ENCODE peak calls at places on chromosomes 4 and X, in ten cellular contexts. B is CD8-positive, alpha-beta memory T cell; S is aorta; F is CD8-positive, alpha-beta T cell; D is adrenal gland; T is tibial artery; M is sigmoid colon; X is GM23248; Y is neural progenitor cell; E is suprapubic skin. J is an unnamed sample. For H3K9me3 and H3K4me1, the result is how much of the 10 kb centered on the place peaks cover.

GRCh38 chrX:17031827-17032226 is 85.4 kb downstream of the REPS2 start:
- DNase-seq in B (no peak), S (no peak), F (no peak), D (no peak), T (no peak), M (no peak), X (no peak), Y (no peak), E (no peak), J (no peak)

GRCh38 chr4:56907489-56908205 is at the start of gene REST:
- DNase-seq in B (peak), S (peak), F (peak), D (peak), T (peak), M (peak), X (peak), Y (peak), E (peak), J (peak)

GRCh38 chrX:150348365-150348764 is 14.8 kb upstream of the MAMLD1 start:
- DNase-seq in B (no peak), S (no peak), F (no peak), D (no peak), T (no peak), M (no peak), X (peak), Y (peak), E (no peak), J (no peak)

GRCh38 chrX:118612290-118612689 is 115.1 kb upstream of the IL13RA1 start:
- DNase-seq in B (no peak), S (no peak), F (no peak), D (no peak), T (no peak), M (no peak), X (no peak), Y (no peak), E (no peak), J (no peak)

GRCh38 chr4:125904802-125905201 is 590.0 kb downstream of the FAT4 start:
- DNase-seq in B (no peak), S (no peak), F (no peak), D (no peak), T (no peak), M (no peak), X (no peak), Y (no peak), E (no peak), J (no peak)

GRCh38 chr4:150164956-150165355 is 86.7 kb downstream of the DCLK2 start:
- DNase-seq in B (no peak), S (no peak), F (no peak), D (no peak), T (no peak), M (no peak), X (no peak), Y (no peak), E (no peak), J (no peak)

GRCh38 chr4:139599594-139600374 is 43.8 kb upstream of the SETD7 start:
- DNase-seq in B (no peak), S (no peak), F (no peak), D (no peak), T (no peak), M (no peak), X (peak), Y (no peak), E (no peak), J (no peak)

GRCh38 chr4:104975617-104976016 is 171.1 kb upstream of the TET2 start:
- DNase-seq in B (no peak), S (no peak), F (no peak), D (no peak), T (no peak), M (no peak), X (no peak), Y (no peak), E (no peak), J (no peak)

GRCh38 chr4:84232311-84233095 is 266.6 kb downstream of the NKX6-1 start:
- DNase-seq in B (no peak), S (no peak), F (no peak), D (no peak), T (no peak), M (no peak), X (no peak), Y (no peak), E (no peak), J (no peak)

GRCh38 chrX:144840616-144841015 is 406.7 kb upstream of the SPANXN1 start:
- DNase-seq in B (no peak), S (no peak), F (no peak), D (no peak), T (no peak), M (no peak), X (no peak), Y (no peak), E (no peak), J (no peak)

GRCh38 chr4:122259849-122260248 is 107.7 kb downstream of the BLTP1 start:
- DNase-seq in B (no peak), S (no peak), F (no peak), D (no peak), T (no peak), M (no peak), X (no peak), Y (no peak), E (no peak), J (no peak)

GRCh38 chrX:50863471-50863870 is 47.1 kb upstream of the BMP15 start:
- DNase-seq in B (no peak), S (no peak), F (no peak), D (no peak), T (no peak), M (no peak), X (no peak), Y (no peak), E (no peak), J (no peak)

GRCh38 chrX:23394421-23394820 is 59.8 kb downstream of the PTCHD1 start:
- DNase-seq in B (no peak), S (no peak), F (no peak), D (no peak), T (no peak), M (no peak), X (no peak), Y (no peak), E (no peak), J (no peak)

GRCh38 chr4:44425614-44426208 is 22.9 kb downstream of the KCTD8 start:
- DNase-seq in B (no peak), S (no peak), F (no peak), D (peak), T (no peak), M (no peak), X (peak), Y (peak), E (no peak), J (no peak)

GRCh38 chr4:110198472-110199419 is at the start of gene ELOVL6:
- DNase-seq in B (no peak), S (peak), F (no peak), D (peak), T (peak), M (peak), X (peak), Y (peak), E (peak), J (peak)

GRCh38 chrX:124293810-124294209 is 38.6 kb upstream of the TEX13D start:
- DNase-seq in B (no peak), S (no peak), F (no peak), D (no peak), T (no peak), M (no peak), X (no peak), Y (no peak), E (no peak), J (no peak)

GRCh38 chrX:120023259-120023658 is 54.2 kb downstream of the RHOXF2B start:
- DNase-seq in B (no peak), S (no peak), F (no peak), D (no peak), T (no peak), M (no peak), X (no peak), Y (no peak), E (no peak), J (no peak)

GRCh38 chr4:119735136-119735770 is 106.6 kb upstream of the PDE5A start:
- DNase-seq in B (no peak), S (no peak), F (no peak), D (no peak), T (no peak), M (no peak), X (peak), Y (no peak), E (no peak), J (no peak)

GRCh38 chrX:119685225-119686066 is 7.5 kb downstream of the SEPTIN6 start:
- DNase-seq in B (peak), S (peak), F (no peak), D (peak), T (peak), M (peak), X (peak), Y (no peak), E (no peak), J (peak)

GRCh38 chrX:53717205-53717604 is 30.7 kb upstream of the HUWE1 start:
- DNase-seq in B (no peak), S (no peak), F (no peak), D (no peak), T (no peak), M (no peak), X (no peak), Y (no peak), E (no peak), J (no peak)

GRCh38 chr4:106273831-106274230 is 42.2 kb downstream of the TBCK start:
- DNase-seq in B (no peak), S (no peak), F (no peak), D (no peak), T (no peak), M (no peak), X (peak), Y (no peak), E (no peak), J (no peak)

GRCh38 chr4:10279261-10279660 is 162.7 kb upstream of the WDR1 start:
- DNase-seq in B (no peak), S (no peak), F (no peak), D (no peak), T (no peak), M (no peak), X (no peak), Y (no peak), E (no peak), J (no peak)

GRCh38 chr4:10656988-10657387 is 27.6 kb downstream of the CLNK start:
- DNase-seq in B (no peak), S (no peak), F (no peak), D (no peak), T (no peak), M (no peak), X (no peak), Y (no peak), E (no peak), J (no peak)

GRCh38 chr4:17814140-17814539 is 3.4 kb downstream of the NCAPG start:
- DNase-seq in B (no peak), S (no peak), F (no peak), D (peak), T (no peak), M (no peak), X (peak), Y (no peak), E (no peak), J (no peak)

GRCh38 chr4:152938237-152938969 is 2.3 kb downstream of the FHDC1 start:
- DNase-seq in B (no peak), S (no peak), F (no peak), D (no peak), T (no peak), M (no peak), X (peak), Y (no peak), E (no peak), J (peak)

GRCh38 chr4:19508442-19508841 is 743.3 kb upstream of the SLIT2 start:
- DNase-seq in B (no peak), S (no peak), F (no peak), D (no peak), T (no peak), M (no peak), X (no peak), Y (no peak), E (no peak), J (no peak)

GRCh38 chr4:40055379-40055872 is 1.2 kb upstream of the N4BP2 start:
- DNase-seq in B (no peak), S (no peak), F (no peak), D (no peak), T (no peak), M (no peak), X (no peak), Y (no peak), E (no peak), J (no peak)

GRCh38 chrX:134732152-134732551 is 73.9 kb upstream of the PLAC1 start:
- DNase-seq in B (no peak), S (no peak), F (no peak), D (peak), T (no peak), M (no peak), X (no peak), Y (no peak), E (no peak), J (no peak)

GRCh38 chrX:23465985-23466384 is 131.3 kb downstream of the PTCHD1 start:
- DNase-seq in B (no peak), S (no peak), F (no peak), D (no peak), T (no peak), M (no peak), X (no peak), Y (no peak), E (no peak), J (no peak)

GRCh38 chr4:91422011-91422410 is 881.8 kb upstream of the GRID2 start:
- DNase-seq in B (no peak), S (no peak), F (no peak), D (no peak), T (no peak), M (no peak), X (no peak), Y (no peak), E (no peak), J (no peak)

GRCh38 chr4:6283282-6283681 is 13.6 kb downstream of the WFS1 start:
- DNase-seq in B (no peak), S (no peak), F (no peak), D (no peak), T (no peak), M (no peak), X (no peak), Y (no peak), E (no peak), J (no peak)

GRCh38 chr4:17286737-17287460 is 225.0 kb downstream of the QDPR start:
- DNase-seq in B (no peak), S (no peak), F (no peak), D (no peak), T (no peak), M (no peak), X (no peak), Y (no peak), E (no peak), J (no peak)

GRCh38 chr4:86579941-86580340 is 14.2 kb upstream of the PTPN13 start:
- DNase-seq in B (no peak), S (no peak), F (no peak), D (no peak), T (no peak), M (no peak), X (no peak), Y (no peak), E (no peak), J (no peak)
- H3K9me3 ChIP-seq in B (under half), S (under half), F (under half), D (under half), T (under half), M (under half), X (under half), Y (under half), E (under half), J (under half)

DNA sequence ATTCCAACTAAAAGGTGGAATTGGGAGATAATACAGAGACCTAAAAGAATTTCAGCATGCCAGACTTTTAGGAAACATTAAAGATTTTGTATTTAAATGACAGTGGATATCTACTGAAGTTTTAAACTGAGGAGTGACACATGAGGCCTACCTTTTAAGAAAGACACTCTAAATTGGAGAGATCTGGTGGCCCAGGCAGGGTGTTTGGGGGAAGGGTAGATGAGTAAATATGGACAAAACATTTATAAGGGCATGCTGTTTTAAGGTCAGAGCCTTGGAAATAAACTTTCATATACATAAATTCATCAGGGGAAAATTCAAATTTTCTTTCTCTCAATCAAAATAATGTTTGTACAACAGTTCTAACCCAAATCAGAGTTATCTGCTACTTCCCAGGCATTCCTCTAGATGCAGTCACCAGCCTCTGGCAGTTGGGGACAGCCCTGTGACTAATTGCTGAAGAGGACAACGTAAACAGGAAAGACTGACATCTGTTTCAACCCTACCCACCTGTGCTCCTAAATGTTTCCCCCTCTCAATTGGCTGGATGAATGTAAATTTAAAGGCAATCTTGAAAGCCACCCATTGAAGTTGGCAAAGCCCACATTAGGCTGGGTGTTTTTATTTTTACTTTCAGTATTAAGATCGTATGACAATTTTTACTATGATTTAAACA is 1646.9 kb upstream of the ADGRL3 start:
- DNase-seq in B (no peak), S (no peak), F (no peak), D (peak), T (no peak), M (no peak), X (peak), Y (no peak), E (no peak), J (no peak)
- H3K27ac ChIP-seq in B (no peak), S (no peak), F (no peak), D (no peak), T (peak), M (no peak), X (no peak), Y (no peak), E (no peak), J (no peak)

GRCh38 chrX:153926863-153927685 is 1.0 kb upstream of the ARHGAP4 start:
- DNase-seq in B (peak), S (peak), F (peak), D (peak), T (peak), M (peak), X (peak), Y (peak), E (no peak), J (peak)
- H3K4me1 ChIP-seq in B (under half), S (under half), F (under half), D (under half), T (under half), M (under half), X (under half), Y (under half), E (under half), J (under half)

GRCh38 chr4:52507774-52508173 is 151.3 kb downstream of the USP46 start:
- DNase-seq in B (no peak), S (peak), F (no peak), D (peak), T (peak), M (no peak), X (no peak), Y (no peak), E (no peak), J (peak)

GRCh38 chr4:52511825-52512224 is 147.3 kb downstream of the USP46 start:
- DNase-seq in B (no peak), S (no peak), F (no peak), D (no peak), T (no peak), M (no peak), X (no peak), Y (no peak), E (no peak), J (no peak)

GRCh38 chr4:52512291-52512690 is 146.8 kb downstream of the USP46 start:
- DNase-seq in B (no peak), S (no peak), F (no peak), D (no peak), T (no peak), M (no peak), X (no peak), Y (no peak), E (no peak), J (no peak)

DNA sequence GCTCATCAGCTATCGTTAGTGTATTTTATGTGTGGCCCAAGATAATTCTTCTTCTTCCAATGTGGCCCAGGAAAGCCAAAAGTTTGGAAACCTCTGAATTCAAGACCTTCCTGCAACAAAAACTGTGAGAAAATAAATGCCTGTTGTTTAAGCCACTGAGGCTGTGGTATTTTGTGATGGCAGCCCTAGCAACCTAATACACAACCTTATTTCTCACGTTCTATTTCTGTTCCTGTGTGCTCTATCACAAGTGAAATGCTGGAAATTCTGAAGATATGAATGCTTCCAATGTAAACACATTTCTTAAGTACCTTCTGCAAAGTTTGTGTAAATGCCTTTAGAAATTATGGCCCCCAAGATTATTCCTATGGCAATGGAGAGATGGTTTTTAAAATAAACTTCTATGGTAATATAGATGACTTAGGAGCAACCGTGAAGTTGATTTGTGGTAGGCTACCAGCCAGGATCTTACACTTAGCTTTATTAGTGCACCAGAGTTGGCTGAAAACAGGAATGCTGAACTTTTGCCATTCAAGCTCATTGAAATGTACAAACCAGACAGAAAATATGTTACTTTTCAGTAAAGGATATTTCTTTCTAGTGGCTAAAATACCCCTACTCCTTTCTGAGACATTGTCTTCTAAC is 148.0 kb downstream of the USP46 start:
- DNase-seq in B (no peak), S (no peak), F (no peak), D (no peak), T (no peak), M (no peak), X (no peak), Y (no peak), E (no peak), J (no peak)
- H3K9me3 ChIP-seq in B (under half), S (under half), F (under half), D (under half), T (under half), M (under half), X (under half), Y (under half), E (under half), J (under half)

GRCh38 chr4:8228319-8229250 is 29.5 kb downstream of the SH3TC1 start:
- DNase-seq in B (peak), S (peak), F (peak), D (peak), T (peak), M (peak), X (peak), Y (peak), E (no peak), J (peak)
- H3K27ac ChIP-seq in B (no peak), S (no peak), F (peak), D (no peak), T (no peak), M (peak), X (no peak), Y (no peak), E (no peak), J (no peak)

GRCh38 chrX:107738272-107738671 is 37.3 kb downstream of the TSC22D3 start:
- DNase-seq in B (no peak), S (no peak), F (no peak), D (no peak), T (no peak), M (no peak), X (no peak), Y (no peak), E (no peak), J (no peak)
- H3K4me1 ChIP-seq in B (under half), S (under half), F (under half), D (half or more), T (half or more), M (under half), X (under half), Y (under half), E (half or more), J (under half)

GRCh38 chr4:99640676-99641075 is 17.0 kb downstream of the C4orf54 start:
- DNase-seq in B (no peak), S (no peak), F (no peak), D (no peak), T (no peak), M (no peak), X (no peak), Y (peak), E (no peak), J (no peak)
- H3K9me3 ChIP-seq in B (under half), S (under half), F (under half), D (under half), T (under half), M (under half), X (under half), Y (under half), E (under half), J (under half)

DNA sequence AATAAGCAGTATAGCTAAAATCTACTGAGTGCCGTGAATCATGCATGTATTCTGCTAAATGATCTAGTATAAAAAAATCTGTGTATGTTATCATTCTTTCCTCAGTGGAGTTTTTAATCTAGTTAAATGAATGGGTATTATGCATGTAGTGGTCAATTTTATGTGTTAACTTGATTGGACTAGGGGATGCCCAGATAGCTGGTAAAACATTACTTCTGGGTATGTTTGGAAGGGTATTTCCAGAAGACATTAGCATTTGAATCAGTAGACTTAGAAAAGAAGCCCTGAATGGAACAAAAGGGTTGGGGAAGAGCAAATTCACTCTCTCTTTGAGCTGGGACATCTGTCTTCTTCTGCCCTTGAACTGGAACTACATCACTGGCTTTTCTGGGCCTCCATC is 34.5 kb upstream of the SPRY1 start:
- DNase-seq in B (no peak), S (no peak), F (no peak), D (no peak), T (no peak), M (no peak), X (no peak), Y (no peak), E (no peak), J (no peak)
- H3K27ac ChIP-seq in B (no peak), S (no peak), F (no peak), D (no peak), T (peak), M (no peak), X (no peak), Y (no peak), E (no peak), J (no peak)